ENCODE peak calls at places on chromosomes 3 and 15, in six cellular contexts. D, H, O, Q, E and W are unnamed samples.

GRCh38 chr3:105899528-105899927 is 30.7 kb upstream of the CBLB start:
- DNase-seq in E (no peak), O (no peak), H (no peak), D (no peak), Q (no peak), W (no peak)

GRCh38 chr15:33586791-33587697 is 276.3 kb downstream of the RYR3 start:
- DNase-seq in H (no peak), D (no peak), O (no peak), Q (no peak), E (no peak), W (no peak)

GRCh38 chr3:69090021-69090420 is 5.3 kb downstream of the ARL6IP5 start:
- DNase-seq in D (no peak), Q (no peak), H (no peak), O (no peak), E (peak; percentile 86), W (no peak)

GRCh38 chr3:71111784-71112440 is 471.6 kb downstream of the FOXP1 start:
- DNase-seq in D (no peak), O (no peak), E (peak; percentile 74), H (no peak), Q (no peak), W (no peak)

GRCh38 chr3:58559586-58559985 is 17.6 kb downstream of the FAM107A start:
- DNase-seq in H (no peak), E (no peak), Q (no peak), O (no peak), D (no peak), W (no peak)

GRCh38 chr3:52693071-52693470 is 7.2 kb downstream of the GNL3 start:
- DNase-seq in D (no peak), E (no peak), H (no peak), Q (no peak), O (no peak), W (no peak)

GRCh38 chr15:56832125-56832524 is 86.3 kb upstream of the TCF12 start:
- DNase-seq in Q (peak; percentile 76), D (no peak), O (no peak), E (peak; percentile 8), H (no peak), W (no peak)

GRCh38 chr3:184332370-184333090 is 4.9 kb upstream of the FAM131A start:
- DNase-seq in Q (no peak), O (no peak), D (no peak), E (peak; percentile 96), H (no peak), W (no peak)

GRCh38 chr3:195807681-195808121 is 4.0 kb downstream of the MUC4 start:
- DNase-seq in H (no peak), O (no peak), Q (no peak), E (no peak), D (no peak), W (peak; percentile 58)

GRCh38 chr3:69081583-69082262 is 1.6 kb upstream of the UBA3 start:
- DNase-seq in O (no peak), E (peak; percentile 69), H (no peak), D (no peak), Q (no peak), W (peak; percentile 57)

GRCh38 chr3:184600685-184601377 is 39.2 kb downstream of the EPHB3 start:
- DNase-seq in Q (no peak), D (no peak), H (no peak), O (no peak), E (no peak), W (no peak)

GRCh38 chr3:30476373-30477082 is 129.9 kb upstream of the TGFBR2 start:
- DNase-seq in E (peak; percentile 86), O (no peak), Q (no peak), D (no peak), H (no peak), W (no peak)

GRCh38 chr3:134342269-134342668 is 32.0 kb downstream of the AMOTL2 start:
- DNase-seq in H (no peak), E (no peak), D (no peak), Q (no peak), O (no peak), W (peak; percentile 31)

GRCh38 chr3:171526869-171527268 is 66.7 kb upstream of the TNIK start:
- DNase-seq in D (no peak), H (no peak), E (no peak), Q (no peak), O (no peak), W (no peak)

GRCh38 chr3:14803101-14803980 is 15.4 kb upstream of the FGD5 start:
- DNase-seq in E (peak; percentile 70), D (no peak), Q (peak; percentile 50), O (no peak), H (no peak), W (peak; percentile 69)

GRCh38 chr15:43859546-43859945 is 32.7 kb downstream of the WDR76 start:
- DNase-seq in D (no peak), O (no peak), Q (no peak), E (no peak), H (no peak), W (no peak)

GRCh38 chr3:129984124-129984523 is 9.6 kb downstream of the TRH start:
- DNase-seq in D (no peak), Q (no peak), O (no peak), H (peak; percentile 38), E (no peak), W (peak; percentile 79)

GRCh38 chr3:154275965-154276364 is 48.3 kb downstream of the DHX36 start:
- DNase-seq in O (no peak), Q (no peak), H (no peak), E (peak; percentile 10), D (no peak), W (no peak)

GRCh38 chr3:197021231-197021630 is 8.4 kb downstream of the MELTF start:
- DNase-seq in Q (peak; percentile 16), E (no peak), H (peak; percentile 50), D (no peak), O (no peak), W (peak; percentile 74)

GRCh38 chr3:29486087-29486486 is 205.2 kb downstream of the RBMS3 start:
- DNase-seq in H (no peak), D (no peak), E (no peak), Q (no peak), O (no peak), W (no peak)

GRCh38 chr3:52021869-52022268 is 26.2 kb upstream of the RPL29 start:
- DNase-seq in O (no peak), E (no peak), H (no peak), Q (no peak), D (no peak), W (no peak)

GRCh38 chr3:193590088-193590856 is 2.7 kb upstream of the OPA1 start:
- DNase-seq in H (no peak), Q (no peak), O (no peak), E (peak; percentile 15), D (no peak), W (no peak)